ENCODE peak calls at places on chromosomes 4 and X, in four cellular contexts. One of them, this sample, is unnamed. For H3K4me1, the result is how much of the 10 kb centered on the place peaks cover.

GRCh38 chr4:146959692-146960091 is 14.0 kb upstream of the TTC29 start:
- DNase-seq in CD8-positive, alpha-beta memory T cell: no peak
- DNase-seq in HCT116: no peak
- DNase-seq in transverse colon: no peak
- DNase-seq in this sample: no peak

GRCh38 chr4:156598138-156598681 is 373.4 kb downstream of the PDGFC start:
- DNase-seq in transverse colon: no peak
- DNase-seq in HCT116: no peak
- DNase-seq in CD8-positive, alpha-beta memory T cell: no peak
- DNase-seq in this sample: no peak

GRCh38 chr4:139833131-139833930 is 167.7 kb downstream of the MGST2 start:
- DNase-seq in HCT116: no peak
- DNase-seq in CD8-positive, alpha-beta memory T cell: no peak
- DNase-seq in transverse colon: no peak
- DNase-seq in this sample: no peak

GRCh38 chr4:83757121-83757621 is 221.3 kb downstream of the GPAT3 start:
- DNase-seq in CD8-positive, alpha-beta memory T cell: no peak
- DNase-seq in transverse colon: no peak
- DNase-seq in HCT116: no peak
- DNase-seq in this sample: no peak

GRCh38 chr4:101039367-101039766 is 308.0 kb downstream of the PPP3CA start:
- DNase-seq in CD8-positive, alpha-beta memory T cell: peak
- DNase-seq in transverse colon: no peak
- DNase-seq in HCT116: peak
- DNase-seq in this sample: no peak

GRCh38 chrX:25028726-25029125 is 13.0 kb upstream of the ARX start:
- DNase-seq in CD8-positive, alpha-beta memory T cell: no peak
- DNase-seq in transverse colon: no peak
- DNase-seq in HCT116: no peak
- DNase-seq in this sample: no peak

GRCh38 chr4:13524504-13525243 is 19.6 kb downstream of the NKX3-2 start:
- DNase-seq in transverse colon: no peak
- DNase-seq in CD8-positive, alpha-beta memory T cell: no peak
- DNase-seq in HCT116: no peak
- DNase-seq in this sample: no peak

GRCh38 chrX:141902366-141902765 is 1.3 kb upstream of the MAGEC1 start:
- DNase-seq in HCT116: no peak
- DNase-seq in CD8-positive, alpha-beta memory T cell: no peak
- DNase-seq in transverse colon: no peak
- DNase-seq in this sample: no peak

GRCh38 chr4:173526034-173526482 is 4.0 kb downstream of the HAND2 start:
- DNase-seq in transverse colon: no peak
- DNase-seq in CD8-positive, alpha-beta memory T cell: no peak
- DNase-seq in HCT116: no peak
- DNase-seq in this sample: no peak

GRCh38 chrX:14529288-14529989 is at the start of gene GLRA2:
- DNase-seq in transverse colon: peak
- DNase-seq in HCT116: no peak
- DNase-seq in CD8-positive, alpha-beta memory T cell: no peak
- DNase-seq in this sample: no peak

GRCh38 chrX:108307408-108308085 is 130.7 kb downstream of the COL4A6 start:
- DNase-seq in CD8-positive, alpha-beta memory T cell: no peak
- DNase-seq in transverse colon: no peak
- DNase-seq in HCT116: no peak
- DNase-seq in this sample: peak

GRCh38 chr4:86181585-86181984 is 178.3 kb downstream of the MAPK10 start:
- DNase-seq in transverse colon: no peak
- DNase-seq in HCT116: no peak
- DNase-seq in CD8-positive, alpha-beta memory T cell: no peak
- DNase-seq in this sample: no peak

GRCh38 chr4:121330180-121330665 is 50.6 kb downstream of the QRFPR start:
- DNase-seq in CD8-positive, alpha-beta memory T cell: no peak
- DNase-seq in HCT116: no peak
- DNase-seq in transverse colon: no peak
- DNase-seq in this sample: no peak

GRCh38 chr4:77385124-77385969 is 220.3 kb upstream of the CXCL13 start:
- DNase-seq in CD8-positive, alpha-beta memory T cell: peak
- DNase-seq in HCT116: peak
- DNase-seq in transverse colon: peak
- DNase-seq in this sample: peak

GRCh38 chrX:14903891-14904290 is 30.7 kb downstream of the MOSPD2 start:
- DNase-seq in HCT116: no peak
- DNase-seq in CD8-positive, alpha-beta memory T cell: no peak
- DNase-seq in transverse colon: no peak
- DNase-seq in this sample: no peak

GRCh38 chr4:85431156-85431555 is 43.8 kb upstream of the ARHGAP24 start:
- DNase-seq in HCT116: no peak
- DNase-seq in CD8-positive, alpha-beta memory T cell: no peak
- DNase-seq in transverse colon: no peak
- DNase-seq in this sample: no peak

GRCh38 chrX:24145340-24146186 is 4.0 kb upstream of the ZFX start:
- DNase-seq in HCT116: no peak
- DNase-seq in CD8-positive, alpha-beta memory T cell: no peak
- DNase-seq in transverse colon: no peak
- DNase-seq in this sample: no peak

GRCh38 chrX:9948406-9948805 is 18.8 kb upstream of the CLDN34 start:
- DNase-seq in CD8-positive, alpha-beta memory T cell: no peak
- DNase-seq in transverse colon: no peak
- DNase-seq in HCT116: no peak
- DNase-seq in this sample: no peak

GRCh38 chrX:139720136-139720535 is 12.2 kb upstream of the MCF2 start:
- DNase-seq in transverse colon: no peak
- DNase-seq in CD8-positive, alpha-beta memory T cell: no peak
- DNase-seq in HCT116: no peak
- DNase-seq in this sample: no peak

GRCh38 chrX:50805316-50805715 is 8.7 kb downstream of the SHROOM4 start:
- DNase-seq in CD8-positive, alpha-beta memory T cell: no peak
- DNase-seq in HCT116: no peak
- DNase-seq in transverse colon: no peak
- DNase-seq in this sample: no peak

GRCh38 chr4:53459548-53459947 is 82.1 kb downstream of the FIP1L1 start:
- DNase-seq in HCT116: no peak
- DNase-seq in transverse colon: no peak
- DNase-seq in CD8-positive, alpha-beta memory T cell: no peak
- DNase-seq in this sample: no peak

GRCh38 chrX:151970661-151971060 is 3.8 kb downstream of the GABRE start:
- DNase-seq in CD8-positive, alpha-beta memory T cell: no peak
- DNase-seq in transverse colon: peak
- DNase-seq in HCT116: no peak
- DNase-seq in this sample: peak

GRCh38 chr4:37981844-37982720 is 21.9 kb downstream of the PTTG2 start:
- DNase-seq in CD8-positive, alpha-beta memory T cell: no peak
- DNase-seq in HCT116: no peak
- DNase-seq in transverse colon: no peak
- DNase-seq in this sample: no peak

GRCh38 chr4:30789219-30789671 is 69.1 kb downstream of the PCDH7 start:
- DNase-seq in CD8-positive, alpha-beta memory T cell: no peak
- DNase-seq in transverse colon: no peak
- DNase-seq in HCT116: peak
- DNase-seq in this sample: no peak

GRCh38 chr4:87589531-87589930 is 18.8 kb upstream of the DSPP start:
- DNase-seq in HCT116: no peak
- DNase-seq in transverse colon: no peak
- DNase-seq in CD8-positive, alpha-beta memory T cell: no peak
- DNase-seq in this sample: no peak

GRCh38 chr4:85509882-85510631 is 35.1 kb downstream of the ARHGAP24 start:
- DNase-seq in HCT116: no peak
- DNase-seq in transverse colon: no peak
- DNase-seq in CD8-positive, alpha-beta memory T cell: no peak
- DNase-seq in this sample: no peak

GRCh38 chrX:103726477-103726876 is 15.8 kb downstream of the TMEM31 start:
- DNase-seq in CD8-positive, alpha-beta memory T cell: no peak
- DNase-seq in transverse colon: no peak
- DNase-seq in HCT116: no peak
- DNase-seq in this sample: no peak

GRCh38 chr4:82256718-82257117 is 117.1 kb downstream of the HNRNPD start:
- DNase-seq in CD8-positive, alpha-beta memory T cell: no peak
- DNase-seq in transverse colon: no peak
- DNase-seq in HCT116: no peak
- DNase-seq in this sample: no peak

GRCh38 chrX:51332188-51332942 is at the start of gene NUDT10:
- DNase-seq in CD8-positive, alpha-beta memory T cell: no peak
- DNase-seq in HCT116: no peak
- DNase-seq in transverse colon: peak
- DNase-seq in this sample: peak

GRCh38 chrX:38594434-38594833 is 33.1 kb downstream of the TSPAN7 start:
- DNase-seq in transverse colon: no peak
- DNase-seq in HCT116: no peak
- DNase-seq in CD8-positive, alpha-beta memory T cell: no peak
- DNase-seq in this sample: no peak

GRCh38 chrX:38600089-38600755 is 38.9 kb downstream of the TSPAN7 start:
- DNase-seq in HCT116: no peak
- DNase-seq in CD8-positive, alpha-beta memory T cell: no peak
- DNase-seq in transverse colon: no peak
- DNase-seq in this sample: no peak

GRCh38 chrX:38596939-38597338 is 35.6 kb downstream of the TSPAN7 start:
- DNase-seq in HCT116: no peak
- DNase-seq in transverse colon: no peak
- DNase-seq in CD8-positive, alpha-beta memory T cell: no peak
- DNase-seq in this sample: no peak

GRCh38 chrX:38595801-38596200 is 34.5 kb downstream of the TSPAN7 start:
- DNase-seq in transverse colon: no peak
- DNase-seq in HCT116: no peak
- DNase-seq in CD8-positive, alpha-beta memory T cell: no peak
- DNase-seq in this sample: no peak
- H3K4me1 ChIP-seq in transverse colon: under half
- H3K4me1 ChIP-seq in HCT116: under half
- H3K4me1 ChIP-seq in CD8-positive, alpha-beta memory T cell: under half
- H3K4me1 ChIP-seq in this sample: under half

GRCh38 chr4:48493485-48494100 is 3.5 kb downstream of the ZAR1 start:
- DNase-seq in transverse colon: no peak
- DNase-seq in HCT116: no peak
- DNase-seq in CD8-positive, alpha-beta memory T cell: no peak
- DNase-seq in this sample: no peak

GRCh38 chr4:48489683-48490011 is 405 bp upstream of the ZAR1 start:
- DNase-seq in HCT116: no peak
- DNase-seq in transverse colon: no peak
- DNase-seq in CD8-positive, alpha-beta memory T cell: no peak
- DNase-seq in this sample: no peak

GRCh38 chr4:48491514-48492176 is 1.6 kb downstream of the ZAR1 start:
- DNase-seq in transverse colon: no peak
- DNase-seq in HCT116: no peak
- DNase-seq in CD8-positive, alpha-beta memory T cell: no peak
- DNase-seq in this sample: no peak

GRCh38 chr4:48490680-48491513 is 845 bp downstream of the ZAR1 start:
- DNase-seq in transverse colon: no peak
- DNase-seq in HCT116: no peak
- DNase-seq in CD8-positive, alpha-beta memory T cell: no peak
- DNase-seq in this sample: no peak

DNA sequence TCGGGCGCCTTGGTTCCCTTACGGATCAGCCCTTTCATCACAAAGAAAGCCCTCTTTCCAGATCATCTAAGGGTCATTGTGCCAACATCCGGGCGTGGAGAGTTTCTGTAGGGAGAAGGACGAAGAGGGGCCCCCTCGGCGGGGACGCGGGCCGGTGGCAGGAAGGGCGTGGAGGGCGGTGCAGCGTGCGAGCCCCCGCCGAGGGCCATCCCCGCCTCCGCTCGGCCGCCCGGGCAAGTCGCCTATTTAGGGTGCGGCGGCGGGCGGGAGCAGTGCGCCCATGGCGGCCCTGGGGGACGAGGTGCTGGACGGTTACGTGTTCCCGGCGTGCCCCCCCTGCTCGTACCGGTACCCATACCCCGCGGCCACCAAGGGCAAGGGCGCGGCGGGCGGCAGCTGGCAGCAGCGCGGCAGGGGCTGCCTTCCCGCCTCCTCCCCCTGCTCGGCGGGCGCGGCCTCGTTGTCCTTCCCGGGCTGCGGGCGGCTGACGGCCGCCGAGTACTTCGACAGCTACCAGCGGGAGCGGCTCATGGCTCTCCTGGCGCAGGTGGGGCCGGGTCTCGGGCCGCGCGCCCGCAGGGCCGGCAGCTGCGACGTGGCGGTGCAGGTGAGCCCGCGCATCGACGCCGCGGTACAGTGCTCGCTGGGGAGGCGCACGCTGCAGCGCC is at the start of gene ZAR1:
- DNase-seq in transverse colon: no peak
- DNase-seq in HCT116: no peak
- DNase-seq in CD8-positive, alpha-beta memory T cell: no peak
- DNase-seq in this sample: no peak
- H3K4me3 ChIP-seq in transverse colon: no peak
- H3K4me3 ChIP-seq in HCT116: no peak
- H3K4me3 ChIP-seq in CD8-positive, alpha-beta memory T cell: no peak
- H3K4me3 ChIP-seq in this sample: peak

DNA sequence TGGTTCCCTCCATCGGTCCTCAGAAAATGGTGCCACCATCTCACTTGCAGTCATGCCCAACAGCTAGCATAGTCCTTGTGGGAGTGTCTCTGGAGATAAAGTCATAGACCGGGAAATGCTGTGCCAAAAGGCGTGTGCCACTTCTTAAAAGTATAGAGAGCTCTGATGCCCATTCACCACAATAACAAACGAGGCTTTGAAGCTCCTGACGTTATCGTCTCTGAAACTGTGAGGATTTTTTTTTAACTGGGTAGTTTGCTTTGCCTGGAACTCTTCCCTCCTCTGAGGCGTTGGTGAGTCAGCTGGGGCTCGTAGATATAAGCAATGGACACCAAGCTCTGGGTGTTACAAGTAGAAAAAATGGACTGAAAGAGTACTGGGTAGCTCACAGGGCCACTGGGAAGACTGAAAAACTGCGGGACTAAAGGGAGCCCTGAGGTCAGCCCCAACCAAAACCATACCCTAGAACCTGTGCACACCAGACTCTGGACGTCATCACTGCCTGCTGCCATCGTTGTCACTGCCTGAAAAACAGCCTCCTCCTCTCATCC is 89.4 kb upstream of the TRIM2 start:
- DNase-seq in transverse colon: no peak
- DNase-seq in HCT116: peak
- DNase-seq in CD8-positive, alpha-beta memory T cell: no peak
- DNase-seq in this sample: no peak
- H3K4me1 ChIP-seq in transverse colon: under half
- H3K4me1 ChIP-seq in HCT116: under half
- H3K4me1 ChIP-seq in CD8-positive, alpha-beta memory T cell: half or more
- H3K4me1 ChIP-seq in this sample: under half

DNA sequence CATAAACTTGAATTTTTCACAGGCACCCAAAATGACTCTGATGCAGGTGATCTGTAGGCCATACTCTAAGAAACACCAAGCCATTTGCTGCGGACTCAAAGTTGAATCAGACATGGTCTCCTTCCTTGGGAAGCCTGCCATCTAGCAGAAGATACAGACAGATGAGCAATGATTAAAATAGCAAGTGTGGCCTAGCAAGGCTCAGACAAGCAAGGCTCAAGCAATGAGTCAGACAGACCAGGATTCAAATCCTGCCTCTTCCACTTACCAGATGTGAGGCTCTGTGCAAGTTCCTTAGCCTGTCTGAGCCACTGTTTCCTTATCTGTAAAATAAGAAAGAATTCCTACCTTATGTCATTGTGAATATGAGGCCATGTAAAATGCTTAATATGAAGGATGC is 2.3 kb downstream of the CCDC149 start:
- DNase-seq in HCT116: no peak
- DNase-seq in transverse colon: no peak
- DNase-seq in CD8-positive, alpha-beta memory T cell: no peak
- DNase-seq in this sample: no peak
- H3K4me3 ChIP-seq in HCT116: no peak
- H3K4me3 ChIP-seq in transverse colon: no peak
- H3K4me3 ChIP-seq in CD8-positive, alpha-beta memory T cell: no peak
- H3K4me3 ChIP-seq in this sample: no peak

This sample was measured in heart right ventricle.